ENCODE peak calls at places on chromosomes 16 and 17, in four cellular contexts. One of them, this sample, is unnamed. For H3K27me3, the result is how much of the 10 kb centered on the place peaks cover.

GRCh38 chr16:86567701-86568571 is 1.3 kb downstream of the FOXC2 start:
- DNase-seq in GM23248: peak
- DNase-seq in stomach: no peak
- DNase-seq in right atrium auricular region: no peak
- DNase-seq in this sample: no peak

GRCh38 chr17:76262732-76263344 is 2.3 kb upstream of the UBALD2 start:
- DNase-seq in stomach: peak
- DNase-seq in right atrium auricular region: no peak
- DNase-seq in GM23248: no peak
- DNase-seq in this sample: peak

GRCh38 chr16:61289141-61289540 is 747.1 kb downstream of the CDH8 start:
- DNase-seq in GM23248: no peak
- DNase-seq in right atrium auricular region: no peak
- DNase-seq in stomach: no peak
- DNase-seq in this sample: no peak

GRCh38 chr17:37417852-37418251 is 11.2 kb downstream of the TADA2A start:
- DNase-seq in right atrium auricular region: no peak
- DNase-seq in GM23248: peak
- DNase-seq in stomach: no peak
- DNase-seq in this sample: no peak

GRCh38 chr16:23254338-23254737 is 47.8 kb upstream of the SCNN1B start:
- DNase-seq in stomach: no peak
- DNase-seq in right atrium auricular region: no peak
- DNase-seq in GM23248: peak
- DNase-seq in this sample: no peak

GRCh38 chr16:85072947-85073346 is 39.3 kb downstream of the CIBAR2 start:
- DNase-seq in stomach: no peak
- DNase-seq in GM23248: peak
- DNase-seq in right atrium auricular region: peak
- DNase-seq in this sample: no peak

GRCh38 chr17:49443862-49444261 is 29.2 kb upstream of the PHB1 start:
- DNase-seq in right atrium auricular region: no peak
- DNase-seq in stomach: no peak
- DNase-seq in GM23248: peak
- DNase-seq in this sample: no peak

GRCh38 chr17:41777579-41778188 is 8.8 kb downstream of the JUP start:
- DNase-seq in stomach: peak
- DNase-seq in right atrium auricular region: peak
- DNase-seq in GM23248: peak
- DNase-seq in this sample: peak

GRCh38 chr16:5054876-5055865 is 10.6 kb downstream of the C16orf89 start:
- DNase-seq in GM23248: no peak
- DNase-seq in stomach: no peak
- DNase-seq in right atrium auricular region: no peak
- DNase-seq in this sample: no peak

GRCh38 chr16:75025766-75026165 is 26.9 kb downstream of the ZNRF1 start:
- DNase-seq in right atrium auricular region: no peak
- DNase-seq in GM23248: peak
- DNase-seq in stomach: no peak
- DNase-seq in this sample: no peak

GRCh38 chr16:69040144-69040909 is 65.1 kb upstream of the HAS3 start:
- DNase-seq in right atrium auricular region: no peak
- DNase-seq in GM23248: peak
- DNase-seq in stomach: no peak
- DNase-seq in this sample: peak

GRCh38 chr16:31143036-31143888 is 6.6 kb downstream of the PRSS36 start:
- DNase-seq in GM23248: no peak
- DNase-seq in right atrium auricular region: no peak
- DNase-seq in stomach: no peak
- DNase-seq in this sample: no peak

DNA sequence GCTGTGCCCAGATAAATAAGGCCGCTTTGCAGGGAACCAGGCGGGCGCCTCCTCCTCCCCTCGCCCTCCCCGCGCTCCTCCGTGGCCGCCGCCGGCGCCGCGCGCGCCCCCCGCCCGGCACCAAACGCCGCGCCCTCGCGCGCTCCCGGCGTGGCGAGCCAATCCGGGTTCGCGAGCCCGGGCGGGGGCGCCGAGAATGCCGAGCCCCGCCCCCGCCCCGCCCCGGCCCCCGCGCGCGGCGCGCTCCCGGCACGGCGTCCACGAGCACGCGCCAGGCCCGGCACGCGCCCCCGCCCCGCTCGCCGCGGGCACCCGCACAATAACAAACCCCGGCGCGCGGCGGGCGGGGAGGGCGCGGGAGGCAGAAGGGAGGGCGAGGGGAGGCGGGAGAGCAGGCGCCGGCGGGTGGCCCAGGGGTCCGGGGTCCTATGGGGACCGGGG is at the start of gene FBXL16:
- DNase-seq in GM23248: no peak
- DNase-seq in stomach: no peak
- DNase-seq in right atrium auricular region: no peak
- DNase-seq in this sample: no peak
- H3K27me3 ChIP-seq in GM23248: under half
- H3K27me3 ChIP-seq in stomach: half or more
- H3K27me3 ChIP-seq in right atrium auricular region: under half
- H3K27me3 ChIP-seq in this sample: half or more

GRCh38 chr17:12118617-12119016 is 97.9 kb downstream of the MAP2K4 start:
- DNase-seq in right atrium auricular region: no peak
- DNase-seq in stomach: no peak
- DNase-seq in GM23248: peak
- DNase-seq in this sample: no peak

GRCh38 chr17:12116143-12116542 is 95.5 kb downstream of the MAP2K4 start:
- DNase-seq in GM23248: peak
- DNase-seq in stomach: no peak
- DNase-seq in right atrium auricular region: no peak
- DNase-seq in this sample: no peak

GRCh38 chr17:12122091-12122490 is 101.4 kb downstream of the MAP2K4 start:
- DNase-seq in right atrium auricular region: no peak
- DNase-seq in GM23248: peak
- DNase-seq in stomach: no peak
- DNase-seq in this sample: no peak
- H3K4me3 ChIP-seq in right atrium auricular region: no peak
- H3K4me3 ChIP-seq in GM23248: peak
- H3K4me3 ChIP-seq in stomach: no peak
- H3K4me3 ChIP-seq in this sample: no peak

GRCh38 chr16:28865722-28866453 is 2.2 kb downstream of the SH2B1 start:
- DNase-seq in right atrium auricular region: no peak
- DNase-seq in GM23248: no peak
- DNase-seq in stomach: no peak
- DNase-seq in this sample: peak
- H3K27me3 ChIP-seq in right atrium auricular region: under half
- H3K27me3 ChIP-seq in GM23248: under half
- H3K27me3 ChIP-seq in stomach: under half
- H3K27me3 ChIP-seq in this sample: under half

GRCh38 chr17:39926588-39927100 is 757 bp downstream of the ORMDL3 start:
- DNase-seq in right atrium auricular region: peak
- DNase-seq in GM23248: peak
- DNase-seq in stomach: peak
- DNase-seq in this sample: peak

GRCh38 chr17:39925282-39926134 is 1.9 kb downstream of the ORMDL3 start:
- DNase-seq in stomach: no peak
- DNase-seq in right atrium auricular region: no peak
- DNase-seq in GM23248: no peak
- DNase-seq in this sample: no peak

GRCh38 chr17:39924691-39925055 is 2.7 kb downstream of the ORMDL3 start:
- DNase-seq in right atrium auricular region: no peak
- DNase-seq in GM23248: no peak
- DNase-seq in stomach: no peak
- DNase-seq in this sample: no peak

GRCh38 chr17:39927101-39927927 is at the start of the genes LRRC3C and ORMDL3:
- DNase-seq in GM23248: peak
- DNase-seq in right atrium auricular region: peak
- DNase-seq in stomach: peak
- DNase-seq in this sample: peak

DNA sequence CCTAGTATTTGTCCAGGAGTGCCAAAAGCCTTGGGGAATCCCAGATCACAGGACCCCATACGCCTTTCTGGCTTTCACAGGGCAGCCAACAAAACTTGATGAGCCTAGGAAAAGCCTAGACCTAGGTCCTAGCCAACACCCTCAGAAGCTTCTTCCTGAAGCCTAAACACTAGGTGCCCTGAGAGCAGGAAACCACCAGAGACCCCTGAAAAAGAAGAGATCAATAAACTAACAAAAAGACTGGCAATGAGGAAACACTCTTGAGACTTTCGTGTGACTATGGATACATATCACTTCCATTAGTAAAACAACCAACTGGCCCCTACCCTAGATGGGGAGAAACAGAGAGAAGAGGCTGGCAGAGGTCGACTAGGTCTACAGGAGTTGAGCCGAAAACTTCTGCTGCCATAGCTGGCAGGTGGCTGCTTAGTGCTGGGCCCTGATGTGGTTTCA is 1.2 kb downstream of the ORMDL3 start:
- DNase-seq in stomach: no peak
- DNase-seq in GM23248: peak
- DNase-seq in right atrium auricular region: no peak
- DNase-seq in this sample: no peak
- H3K4me3 ChIP-seq in stomach: peak
- H3K4me3 ChIP-seq in GM23248: peak
- H3K4me3 ChIP-seq in right atrium auricular region: peak
- H3K4me3 ChIP-seq in this sample: peak

DNA sequence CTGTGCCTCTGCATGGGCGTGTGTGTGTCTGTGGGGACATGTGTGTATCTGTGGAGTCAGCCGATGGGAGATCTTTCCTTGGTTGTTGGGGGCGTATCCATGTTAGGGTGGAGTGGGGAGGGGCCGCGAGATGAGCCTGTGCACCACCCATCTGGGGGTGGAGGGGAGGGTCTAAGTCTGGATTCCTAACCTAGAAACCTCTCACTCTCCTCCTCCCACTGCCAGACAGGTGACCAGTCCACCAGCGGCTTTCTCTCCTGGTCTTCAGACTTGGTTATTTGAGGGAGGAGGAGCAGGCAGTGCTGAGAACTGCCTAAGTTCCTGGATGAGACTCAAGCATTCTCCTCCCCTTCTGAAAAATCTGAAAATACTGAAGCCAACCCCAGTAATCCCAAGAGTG is 881 bp upstream of the NEUROD2 start:
- DNase-seq in stomach: no peak
- DNase-seq in right atrium auricular region: no peak
- DNase-seq in GM23248: no peak
- DNase-seq in this sample: no peak
- H3K27me3 ChIP-seq in stomach: under half
- H3K27me3 ChIP-seq in right atrium auricular region: under half
- H3K27me3 ChIP-seq in GM23248: half or more
- H3K27me3 ChIP-seq in this sample: under half

GRCh38 chr16:29744541-29745101 is 1.2 kb downstream of the C16orf54 start:
- DNase-seq in right atrium auricular region: no peak
- DNase-seq in stomach: no peak
- DNase-seq in GM23248: no peak
- DNase-seq in this sample: no peak

GRCh38 chr16:29742683-29743275 is 3.0 kb downstream of the C16orf54 start:
- DNase-seq in right atrium auricular region: no peak
- DNase-seq in stomach: no peak
- DNase-seq in GM23248: no peak
- DNase-seq in this sample: no peak

GRCh38 chr16:29743475-29743826 is 2.3 kb downstream of the C16orf54 start:
- DNase-seq in GM23248: no peak
- DNase-seq in stomach: no peak
- DNase-seq in right atrium auricular region: no peak
- DNase-seq in this sample: no peak

GRCh38 chr16:29745126-29745852 is 501 bp downstream of the C16orf54 start:
- DNase-seq in GM23248: no peak
- DNase-seq in right atrium auricular region: no peak
- DNase-seq in stomach: no peak
- DNase-seq in this sample: no peak

GRCh38 chr16:29743827-29744531 is 1.8 kb downstream of the C16orf54 start:
- DNase-seq in right atrium auricular region: no peak
- DNase-seq in GM23248: no peak
- DNase-seq in stomach: no peak
- DNase-seq in this sample: no peak
- H3K4me3 ChIP-seq in right atrium auricular region: no peak
- H3K4me3 ChIP-seq in GM23248: no peak
- H3K4me3 ChIP-seq in stomach: no peak
- H3K4me3 ChIP-seq in this sample: no peak

DNA sequence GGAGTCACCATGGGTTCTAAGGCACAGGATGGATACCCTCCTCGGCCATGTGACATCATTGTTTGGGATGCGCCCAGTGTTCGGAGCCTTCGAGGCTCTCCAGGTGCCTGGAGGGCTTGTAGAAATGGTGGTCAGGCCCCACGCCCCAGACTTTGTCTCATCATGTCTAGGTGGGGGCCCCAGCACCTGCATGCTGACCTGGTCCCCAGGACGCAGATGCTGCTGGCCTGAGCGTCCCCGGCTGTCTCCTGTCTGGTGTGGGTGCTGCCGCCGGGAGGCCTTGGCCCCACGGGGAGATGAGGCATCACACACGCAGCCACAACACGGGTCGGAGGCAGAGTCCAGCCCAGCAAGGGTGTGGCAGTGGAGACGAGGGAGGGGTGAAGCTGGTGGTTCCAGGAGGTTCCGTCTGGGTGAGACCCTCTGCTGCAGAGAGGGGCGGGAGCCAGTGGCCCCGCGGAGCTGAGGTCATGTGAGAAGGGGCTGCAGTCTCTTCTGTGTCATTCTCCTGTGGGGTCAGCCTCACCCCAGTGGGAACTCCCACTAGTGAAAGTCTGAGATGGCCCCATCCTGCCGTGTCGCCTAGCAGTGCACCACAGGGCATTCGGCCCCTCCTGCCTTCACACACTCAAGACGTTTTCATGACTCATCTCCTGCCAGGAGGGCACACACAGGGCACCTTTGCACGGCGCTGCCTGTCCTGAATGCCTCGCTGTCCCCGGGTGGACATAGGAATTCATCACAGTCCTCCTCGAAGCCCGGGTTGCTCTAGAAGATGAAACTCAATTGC is 46.6 kb downstream of the JPH3 start:
- DNase-seq in GM23248: no peak
- DNase-seq in right atrium auricular region: no peak
- DNase-seq in stomach: no peak
- DNase-seq in this sample: no peak
- H3K27me3 ChIP-seq in GM23248: under half
- H3K27me3 ChIP-seq in right atrium auricular region: under half
- H3K27me3 ChIP-seq in stomach: under half
- H3K27me3 ChIP-seq in this sample: under half

This sample was measured in small intestine.